ENCODE peak calls at places on chromosomes 6 and 20, in eight cellular contexts. T is CD8-positive, alpha-beta T cell; B is cerebellar cortex; F is activated naive CD8-positive, alpha-beta T cell treated with anti-CD3 and anti-CD28 coated beads, Interleukin-2, amount 50 U/mL, for 24 hours; G is uterus; C is activated T-cell treated with anti-CD3 and anti-CD28 coated beads, Interleukin-2, amount 50 U/mL, for 72 hours; R is body of pancreas; A is KG1. Z is an unnamed sample.

GRCh38 chr6:144482142-144482541 is 197.0 kb downstream of the UTRN start:
- DNase-seq in C (peak; percentile 64), G (peak; percentile 84), B (peak; percentile 61), T (peak; percentile 57), R (peak; percentile 87), A (peak; percentile 31), F (peak; percentile 71), Z (peak; percentile 85)

GRCh38 chr6:166542580-166542912 is 43.9 kb downstream of the RAMACL start:
- DNase-seq in G (no peak), C (no peak), B (no peak), T (no peak), A (no peak), F (no peak), R (peak; percentile 49), Z (no peak)

GRCh38 chr20:1005452-1006027 is 3.4 kb upstream of the RSPO4 start:
- DNase-seq in B (peak; percentile 23), F (peak; percentile 8), C (peak; percentile 39), A (no peak), G (no peak), R (peak; percentile 36), T (no peak), Z (peak; percentile 67)

GRCh38 chr20:32606790-32607189 is 21.7 kb upstream of the NOL4L start:
- DNase-seq in R (no peak), F (no peak), C (no peak), G (no peak), T (no peak), B (no peak), A (no peak), Z (no peak)

GRCh38 chr6:150607044-150607650 is 7.5 kb downstream of the PLEKHG1 start:
- DNase-seq in B (no peak), F (no peak), T (no peak), G (no peak), A (no peak), C (no peak), R (no peak), Z (no peak)

GRCh38 chr6:121971886-121972285 is 427.6 kb upstream of the HSF2 start:
- DNase-seq in F (no peak), G (no peak), C (no peak), A (no peak), R (peak; percentile 36), T (no peak), B (no peak), Z (peak; percentile 19)

GRCh38 chr20:10982692-10983091 is 308.9 kb upstream of the JAG1 start:
- DNase-seq in T (no peak), A (no peak), F (no peak), C (no peak), B (no peak), G (peak; percentile 40), R (peak; percentile 38), Z (peak; percentile 40)

GRCh38 chr6:170293411-170293844 is 2.5 kb upstream of the DLL1 start:
- DNase-seq in G (no peak), C (no peak), F (no peak), R (no peak), B (no peak), T (no peak), A (no peak), Z (no peak)

GRCh38 chr20:37407117-37407566 is 61.2 kb downstream of the SRC start:
- DNase-seq in G (no peak), T (no peak), B (no peak), R (no peak), A (no peak), F (no peak), C (no peak), Z (no peak)

GRCh38 chr6:160226118-160226541 is 32.5 kb downstream of the SLC22A2 start:
- DNase-seq in C (peak; percentile 68), B (no peak), T (no peak), A (no peak), F (peak; percentile 46), R (no peak), G (no peak), Z (no peak)

GRCh38 chr6:36244641-36245280 is 25.1 kb upstream of the PNPLA1 start:
- DNase-seq in A (no peak), G (no peak), B (peak; percentile 18), R (no peak), T (no peak), F (no peak), C (no peak), Z (no peak)

GRCh38 chr6:15841937-15842698 is 179.3 kb upstream of the DTNBP1 start:
- DNase-seq in T (no peak), C (no peak), B (peak; percentile 25), A (no peak), F (no peak), R (peak; percentile 9), G (no peak), Z (no peak)

GRCh38 chr20:32603046-32603726 is 18.1 kb upstream of the NOL4L start:
- DNase-seq in C (no peak), G (no peak), A (no peak), R (no peak), F (no peak), T (no peak), B (no peak), Z (no peak)

GRCh38 chr6:113690255-113690956 is 166.7 kb upstream of the MARCKS start:
- DNase-seq in R (peak; percentile 46), C (no peak), G (no peak), T (no peak), F (no peak), A (no peak), B (no peak), Z (no peak)

GRCh38 chr6:41698350-41698781 is 37.0 kb downstream of the TFEB start:
- DNase-seq in C (no peak), G (no peak), A (no peak), B (no peak), T (no peak), F (no peak), R (no peak), Z (no peak)

GRCh38 chr20:48632825-48633619 is 194.8 kb downstream of the PREX1 start:
- DNase-seq in A (no peak), G (no peak), B (no peak), F (no peak), T (no peak), R (no peak), C (no peak), Z (no peak)

GRCh38 chr6:40874495-40874894 is 164.5 kb downstream of the UNC5CL start:
- DNase-seq in G (no peak), B (no peak), F (no peak), C (no peak), A (no peak), R (no peak), T (no peak), Z (no peak)

GRCh38 chr6:28789553-28790083 is 134.2 kb downstream of the TRIM27 start:
- DNase-seq in R (peak; percentile 12), G (no peak), T (no peak), C (peak; percentile 17), A (peak; percentile 71), F (peak; percentile 54), B (peak; percentile 73), Z (peak; percentile 53)

GRCh38 chr6:131096786-131097185 is 33.7 kb upstream of the EPB41L2 start:
- DNase-seq in F (no peak), C (no peak), T (no peak), R (no peak), A (no peak), B (no peak), G (no peak), Z (no peak)

GRCh38 chr6:44078795-44079671 is 48.2 kb downstream of the MRPL14 start:
- DNase-seq in C (peak; percentile 77), A (no peak), F (peak; percentile 75), G (peak; percentile 80), R (peak; percentile 83), B (peak; percentile 84), T (peak; percentile 54), Z (peak; percentile 87)

GRCh38 chr6:65229768-65230167 is 477.3 kb downstream of the EYS start:
- DNase-seq in A (no peak), G (no peak), B (no peak), C (no peak), R (no peak), F (no peak), T (no peak), Z (no peak)

GRCh38 chr6:15855311-15855710 is 192.5 kb upstream of the DTNBP1 start:
- DNase-seq in B (no peak), T (no peak), C (no peak), R (no peak), G (no peak), A (no peak), F (no peak), Z (no peak)

GRCh38 chr6:126188271-126188909 is 151.5 kb upstream of the CENPW start:
- DNase-seq in T (no peak), F (no peak), A (no peak), B (no peak), R (no peak), G (no peak), C (no peak), Z (no peak)

GRCh38 chr6:128806274-128806673 is 76.7 kb upstream of the LAMA2 start:
- DNase-seq in C (no peak), F (no peak), G (peak; percentile 20), R (no peak), A (no peak), T (no peak), B (no peak), Z (no peak)

GRCh38 chr6:72560721-72561593 is 60.9 kb upstream of the KCNQ5 start:
- DNase-seq in F (no peak), B (no peak), G (no peak), C (no peak), R (peak; percentile 35), A (no peak), T (no peak), Z (no peak)

GRCh38 chr6:11653028-11653583 is 115.6 kb downstream of the TMEM170B start:
- DNase-seq in F (peak; percentile 18), T (peak; percentile 32), B (peak; percentile 26), A (no peak), G (peak; percentile 50), R (no peak), C (peak; percentile 68), Z (peak; percentile 64)